ENCODE peak calls at places on chromosomes 13 and 19, in nine cellular contexts. One of them, this sample, is unnamed.
A peak's percentile ranks its signal among the peaks of the same experiment; 100 is the strongest.

GRCh38 chr13:57857945-57858344 is 226.4 kb downstream of the PCDH17 start:
- DNase-seq in thoracic aorta: no peak
- DNase-seq in NCI-H146: peak; percentile 1
- DNase-seq in DMS153: no peak
- DNase-seq in NT2/D1: no peak
- DNase-seq in Panc1: no peak
- DNase-seq in hippocampal formation: peak; percentile 37
- DNase-seq in Caco-2: no peak
- DNase-seq in lower lobe of right lung: no peak
- DNase-seq in this sample: no peak

GRCh38 chr19:17778621-17779280 is 16.2 kb upstream of the B3GNT3 start:
- DNase-seq in thoracic aorta: no peak
- DNase-seq in NCI-H146: peak; percentile 84
- DNase-seq in DMS153: peak; percentile 42
- DNase-seq in NT2/D1: no peak
- DNase-seq in Panc1: no peak
- DNase-seq in hippocampal formation: no peak
- DNase-seq in Caco-2: no peak
- DNase-seq in lower lobe of right lung: peak; percentile 55
- DNase-seq in this sample: peak; percentile 59

GRCh38 chr13:75079226-75079625 is 402.7 kb downstream of the TBC1D4 start:
- DNase-seq in thoracic aorta: no peak
- DNase-seq in NCI-H146: no peak
- DNase-seq in DMS153: no peak
- DNase-seq in NT2/D1: no peak
- DNase-seq in Panc1: no peak
- DNase-seq in hippocampal formation: no peak
- DNase-seq in Caco-2: no peak
- DNase-seq in lower lobe of right lung: no peak
- DNase-seq in this sample: no peak

GRCh38 chr13:109998808-109999528 is 212.6 kb upstream of the IRS2 start:
- DNase-seq in thoracic aorta: no peak
- DNase-seq in NCI-H146: peak; percentile 54
- DNase-seq in DMS153: no peak
- DNase-seq in NT2/D1: no peak
- DNase-seq in Panc1: no peak
- DNase-seq in hippocampal formation: peak; percentile 9
- DNase-seq in Caco-2: peak; percentile 72
- DNase-seq in lower lobe of right lung: no peak
- DNase-seq in this sample: no peak

GRCh38 chr19:35436477-35437141 is 11.4 kb upstream of the FFAR2 start:
- DNase-seq in thoracic aorta: no peak
- DNase-seq in NCI-H146: no peak
- DNase-seq in DMS153: no peak
- DNase-seq in NT2/D1: no peak
- DNase-seq in Panc1: no peak
- DNase-seq in hippocampal formation: no peak
- DNase-seq in Caco-2: no peak
- DNase-seq in lower lobe of right lung: no peak
- DNase-seq in this sample: no peak

GRCh38 chr13:76455960-76456359 is 430.2 kb downstream of the KCTD12 start:
- DNase-seq in thoracic aorta: no peak
- DNase-seq in NCI-H146: no peak
- DNase-seq in DMS153: peak; percentile 22
- DNase-seq in NT2/D1: no peak
- DNase-seq in Panc1: no peak
- DNase-seq in hippocampal formation: no peak
- DNase-seq in Caco-2: no peak
- DNase-seq in lower lobe of right lung: no peak
- DNase-seq in this sample: no peak

GRCh38 chr13:61592489-61592888 is 176.8 kb upstream of the PCDH20 start:
- DNase-seq in thoracic aorta: no peak
- DNase-seq in NCI-H146: no peak
- DNase-seq in DMS153: no peak
- DNase-seq in NT2/D1: no peak
- DNase-seq in Panc1: no peak
- DNase-seq in hippocampal formation: no peak
- DNase-seq in Caco-2: no peak
- DNase-seq in lower lobe of right lung: no peak
- DNase-seq in this sample: no peak

GRCh38 chr13:111657013-111657412 is 336.6 kb downstream of the TEX29 start:
- DNase-seq in thoracic aorta: no peak
- DNase-seq in NCI-H146: peak; percentile 19
- DNase-seq in DMS153: no peak
- DNase-seq in NT2/D1: no peak
- DNase-seq in Panc1: no peak
- DNase-seq in hippocampal formation: no peak
- DNase-seq in Caco-2: peak; percentile 65
- DNase-seq in lower lobe of right lung: no peak
- DNase-seq in this sample: no peak

GRCh38 chr19:43553656-43554055 is 20.7 kb downstream of the ZNF575 start:
- DNase-seq in thoracic aorta: no peak
- DNase-seq in NCI-H146: no peak
- DNase-seq in DMS153: no peak
- DNase-seq in NT2/D1: no peak
- DNase-seq in Panc1: no peak
- DNase-seq in hippocampal formation: no peak
- DNase-seq in Caco-2: no peak
- DNase-seq in lower lobe of right lung: no peak
- DNase-seq in this sample: no peak

GRCh38 chr13:42777476-42777875 is 3.9 kb upstream of the FAM216B start:
- DNase-seq in thoracic aorta: no peak
- DNase-seq in NCI-H146: no peak
- DNase-seq in DMS153: no peak
- DNase-seq in NT2/D1: no peak
- DNase-seq in Panc1: no peak
- DNase-seq in hippocampal formation: no peak
- DNase-seq in Caco-2: no peak
- DNase-seq in lower lobe of right lung: no peak
- DNase-seq in this sample: no peak

GRCh38 chr19:16627928-16628182 is 149 bp downstream of the MED26 start:
- DNase-seq in thoracic aorta: no peak
- DNase-seq in NCI-H146: no peak
- DNase-seq in DMS153: no peak
- DNase-seq in NT2/D1: no peak
- DNase-seq in Panc1: no peak
- DNase-seq in hippocampal formation: no peak
- DNase-seq in Caco-2: no peak
- DNase-seq in lower lobe of right lung: no peak
- DNase-seq in this sample: no peak

GRCh38 chr13:97395437-97396136 is 38.4 kb upstream of the RAP2A start:
- DNase-seq in thoracic aorta: no peak
- DNase-seq in NCI-H146: no peak
- DNase-seq in DMS153: no peak
- DNase-seq in NT2/D1: no peak
- DNase-seq in Panc1: no peak
- DNase-seq in hippocampal formation: no peak
- DNase-seq in Caco-2: no peak
- DNase-seq in lower lobe of right lung: no peak
- DNase-seq in this sample: no peak

This sample was measured in neural progenitor cell.